ENCODE peak calls at places on chromosomes 2 and 18, in six cellular contexts. H is stimulated activated CD8-positive, alpha-beta memory T cell treated with anti-CD3 and anti-CD28 coated beads, Interleukin-2, amount 100 ng/mL, for 48 hours; A is CD4-positive, alpha-beta T cell; W is choroid plexus epithelial cell; P is HuH-7.5; O is neural crest cell. J is an unnamed sample.

GRCh38 chr18:44693030-44693784 is 12.5 kb downstream of the SETBP1 start:
- DNase-seq in W (no peak), A (no peak), H (no peak), P (no peak), O (no peak), J (no peak)

GRCh38 chr2:149005471-149006077 is 32.9 kb upstream of the LYPD6B start:
- DNase-seq in W (peak; percentile 26), H (no peak), P (no peak), O (no peak), A (no peak), J (no peak)

GRCh38 chr2:206728277-206729199 is 10.3 kb upstream of the DYTN start:
- DNase-seq in W (peak; percentile 14), P (no peak), H (no peak), O (no peak), A (no peak), J (no peak)

GRCh38 chr2:152546230-152546837 is 170.9 kb downstream of the PRPF40A start:
- DNase-seq in H (no peak), O (no peak), W (no peak), A (no peak), P (no peak), J (no peak)

GRCh38 chr2:88709117-88709739 is 17.8 kb downstream of the RPIA start:
- DNase-seq in H (no peak), P (no peak), A (no peak), W (peak; percentile 69), O (no peak), J (no peak)

GRCh38 chr2:105373344-105373781 is 25.5 kb downstream of the FHL2 start:
- DNase-seq in A (no peak), H (no peak), W (peak; percentile 61), P (no peak), O (no peak), J (no peak)

GRCh38 chr2:174846218-174846617 is 81.9 kb upstream of the CHRNA1 start:
- DNase-seq in P (no peak), H (no peak), A (no peak), O (no peak), W (no peak), J (no peak)

GRCh38 chr2:98487806-98488189 is 43.1 kb downstream of the INPP4A start:
- DNase-seq in W (peak; percentile 59), O (no peak), P (no peak), A (peak; percentile 46), H (no peak), J (peak; percentile 56)

GRCh38 chr2:46117994-46118393 is 179.2 kb upstream of the EPAS1 start:
- DNase-seq in A (no peak), W (no peak), O (no peak), H (no peak), P (no peak), J (no peak)